ENCODE peak calls at places on chromosomes 1 and 21, in nine cellular contexts. P, X, E, A, H, Y, T, L and J are unnamed samples.

GRCh38 chr1:232170909-232171308 is 459.0 kb downstream of the SIPA1L2 start:
- DNase-seq in P (no peak), X (no peak), E (no peak), A (no peak), H (no peak), Y (no peak), T (no peak), L (no peak), J (no peak)

GRCh38 chr1:228500143-228500736 is 13.1 kb downstream of the RNF187 start:
- DNase-seq in P (no peak), X (no peak), E (no peak), A (no peak), H (no peak), Y (no peak), T (no peak), L (no peak), J (no peak)

GRCh38 chr1:24169286-24169685 is 17.8 kb downstream of the IFNLR1 start:
- DNase-seq in P (no peak), X (no peak), E (no peak), A (no peak), H (no peak), Y (no peak), T (no peak), L (no peak), J (no peak)

GRCh38 chr21:38126677-38127271 is 130.0 kb upstream of the KCNJ15 start:
- DNase-seq in P (peak), X (peak), E (peak), A (peak), H (peak), Y (peak), T (peak), L (peak), J (peak)

GRCh38 chr1:37697737-37698136 is 5.4 kb downstream of the CDCA8 start:
- DNase-seq in P (no peak), X (no peak), E (no peak), A (no peak), H (no peak), Y (no peak), T (no peak), L (no peak), J (no peak)

GRCh38 chr1:63618001-63618400 is 24.8 kb downstream of the PGM1 start:
- DNase-seq in P (no peak), X (no peak), E (no peak), A (no peak), H (no peak), Y (no peak), T (no peak), L (no peak), J (no peak)

GRCh38 chr1:186977266-186977957 is 148.7 kb downstream of the PLA2G4A start:
- DNase-seq in P (peak), X (no peak), E (no peak), A (no peak), H (no peak), Y (no peak), T (no peak), L (no peak), J (no peak)

GRCh38 chr1:156706647-156707008 is 1.2 kb upstream of the CRABP2 start:
- DNase-seq in P (no peak), X (no peak), E (peak), A (peak), H (peak), Y (no peak), T (no peak), L (no peak), J (no peak)

GRCh38 chr1:65167544-65167943 is 19.5 kb downstream of the AK4 start:
- DNase-seq in P (no peak), X (no peak), E (no peak), A (no peak), H (no peak), Y (no peak), T (no peak), L (peak), J (no peak)

GRCh38 chr1:229430761-229431269 is 3.1 kb downstream of the ACTA1 start:
- DNase-seq in P (no peak), X (no peak), E (peak), A (no peak), H (peak), Y (no peak), T (no peak), L (no peak), J (no peak)

GRCh38 chr1:94248956-94249688 is 11.7 kb upstream of the ARHGAP29 start:
- DNase-seq in P (no peak), X (no peak), E (no peak), A (no peak), H (peak), Y (no peak), T (no peak), L (no peak), J (no peak)

GRCh38 chr1:30975217-30975616 is 66.7 kb upstream of the SDC3 start:
- DNase-seq in P (no peak), X (no peak), E (no peak), A (no peak), H (no peak), Y (no peak), T (no peak), L (no peak), J (peak)

GRCh38 chr1:240465531-240465940 is 146.4 kb downstream of the GREM2 start:
- DNase-seq in P (no peak), X (no peak), E (peak), A (no peak), H (no peak), Y (no peak), T (no peak), L (no peak), J (no peak)

GRCh38 chr1:53552146-53552940 is 93.1 kb downstream of the DMRTB1 start:
- DNase-seq in P (no peak), X (no peak), E (peak), A (peak), H (no peak), Y (no peak), T (peak), L (no peak), J (no peak)

GRCh38 chr1:155069551-155070391 is 6.2 kb downstream of the EFNA4 start:
- DNase-seq in P (no peak), X (no peak), E (peak), A (no peak), H (no peak), Y (no peak), T (peak), L (no peak), J (no peak)

GRCh38 chr1:186873687-186874086 is 44.9 kb downstream of the PLA2G4A start:
- DNase-seq in P (no peak), X (no peak), E (no peak), A (no peak), H (no peak), Y (no peak), T (no peak), L (no peak), J (no peak)

GRCh38 chr1:223500560-223501425 is 107.6 kb downstream of the CCDC185 start:
- DNase-seq in P (peak), X (no peak), E (peak), A (no peak), H (peak), Y (no peak), T (no peak), L (no peak), J (no peak)

GRCh38 chr1:211474426-211474825 is 17.5 kb downstream of the RD3 start:
- DNase-seq in P (no peak), X (no peak), E (no peak), A (no peak), H (no peak), Y (no peak), T (no peak), L (no peak), J (no peak)